ENCODE peak calls at places on chromosomes 1 and 21, in six cellular contexts. E, W, Z, I, L and N are unnamed samples.

GRCh38 chr1:173048629-173049326 is 2.0 kb downstream of the TNFSF18 start:
- DNase-seq in L (no peak), Z (no peak), I (peak), E (no peak), W (no peak), N (no peak)

GRCh38 chr1:54995835-54996234 is 2.9 kb upstream of the BSND start:
- DNase-seq in W (no peak), L (no peak), Z (no peak), I (no peak), E (no peak), N (no peak)

GRCh38 chr1:36919491-36920145 is 114.7 kb downstream of the GRIK3 start:
- DNase-seq in Z (no peak), I (no peak), W (no peak), E (no peak), L (no peak), N (no peak)

GRCh38 chr1:38898653-38899230 is 17.4 kb upstream of the GJA9 start:
- DNase-seq in L (no peak), W (no peak), E (no peak), I (peak), Z (no peak), N (no peak)

GRCh38 chr21:38816400-38816973 is 10.8 kb downstream of the ETS2 start:
- DNase-seq in E (no peak), Z (no peak), I (no peak), L (no peak), W (no peak), N (no peak)

GRCh38 chr1:1140673-1141072 is 24.8 kb upstream of the C1orf159 start:
- DNase-seq in Z (no peak), E (no peak), I (no peak), L (no peak), W (no peak), N (no peak)

GRCh38 chr1:157040802-157041201 is 4.7 kb downstream of the ARHGEF11 start:
- DNase-seq in I (peak), L (no peak), E (no peak), Z (no peak), W (no peak), N (no peak)

GRCh38 chr1:223142795-223143759 is at the start of gene TLR5:
- DNase-seq in E (peak), W (peak), I (peak), L (peak), Z (peak), N (peak)

GRCh38 chr21:29843818-29844217 is 96.0 kb downstream of the GRIK1 start:
- DNase-seq in L (no peak), I (no peak), W (no peak), E (no peak), Z (no peak), N (no peak)

GRCh38 chr1:23187637-23188036 is 19.0 kb upstream of the LUZP1 start:
- DNase-seq in Z (no peak), W (no peak), E (no peak), I (no peak), L (no peak), N (no peak)

GRCh38 chr1:236148471-236148847 is 6.1 kb downstream of the GPR137B start:
- DNase-seq in W (no peak), L (no peak), I (peak), E (no peak), Z (no peak), N (no peak)

GRCh38 chr1:39572379-39573096 is 4.1 kb downstream of the PABPC4 start:
- DNase-seq in I (no peak), W (no peak), E (no peak), Z (no peak), L (no peak), N (no peak)

GRCh38 chr1:199909137-199909536 is 118.4 kb upstream of the NR5A2 start:
- DNase-seq in I (no peak), W (no peak), L (no peak), E (no peak), Z (no peak), N (no peak)

GRCh38 chr21:35658242-35658641 is 402.1 kb downstream of the SETD4 start:
- DNase-seq in L (no peak), Z (no peak), I (peak), W (no peak), E (no peak), N (no peak)

GRCh38 chr1:51433269-51433971 is 85.6 kb downstream of the EPS15 start:
- DNase-seq in W (no peak), L (no peak), I (no peak), Z (no peak), E (no peak), N (no peak)

GRCh38 chr1:94527447-94528031 is 14.0 kb downstream of the F3 start:
- DNase-seq in W (no peak), I (no peak), E (no peak), L (no peak), Z (peak), N (no peak)

GRCh38 chr1:229570891-229571516 is 12.5 kb upstream of the ABCB10 start:
- DNase-seq in E (no peak), Z (no peak), W (no peak), L (no peak), I (no peak), N (no peak)

DNA sequence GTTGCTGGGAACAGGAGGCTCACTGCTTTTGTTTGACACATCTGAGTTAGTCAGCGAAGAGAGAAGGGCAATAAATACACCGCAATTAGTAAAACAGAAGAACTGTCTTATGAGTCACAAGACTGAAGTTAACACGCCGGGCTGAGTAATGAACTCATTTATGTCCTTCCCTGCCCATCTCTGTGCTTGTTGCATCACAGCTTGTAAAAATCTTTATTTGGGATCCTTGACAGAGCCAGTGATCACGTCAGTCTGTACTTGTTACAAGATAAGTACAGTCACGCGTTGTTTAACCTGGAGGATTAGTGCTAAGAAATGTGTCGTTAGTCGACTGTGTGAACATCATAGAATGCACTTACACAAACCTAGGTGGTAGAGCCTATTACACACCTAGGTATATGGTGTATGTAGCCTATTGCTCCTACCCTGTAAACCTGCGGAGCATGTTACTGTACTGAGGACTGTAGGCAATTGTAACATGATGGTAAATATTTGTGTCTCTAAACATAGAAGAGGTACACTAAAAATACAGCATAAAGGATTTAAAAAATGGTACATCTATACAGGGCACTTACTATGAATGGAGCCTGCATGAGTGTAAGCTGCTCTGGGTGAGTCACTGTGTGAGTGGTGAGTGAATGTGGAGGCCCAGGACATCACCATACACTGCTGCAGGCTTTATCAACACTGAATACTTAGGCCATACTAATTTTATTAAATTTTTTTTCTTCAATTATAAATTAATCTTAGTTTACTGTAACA is 272.2 kb downstream of the TNR start:
- DNase-seq in I (no peak), W (no peak), Z (no peak), E (no peak), L (no peak), N (no peak)
- TF ChIP-seq CTCF in I (no peak), W (no peak), Z (no peak), E (no peak), L (no peak), N (no peak)

GRCh38 chr21:16708431-16708830 is 804.4 kb upstream of the CXADR start:
- DNase-seq in I (peak), L (no peak), Z (no peak), E (no peak), W (no peak), N (no peak)
- TF ChIP-seq CTCF in I (no peak), L (no peak), Z (no peak), E (no peak), W (no peak), N (no peak)

GRCh38 chr1:29120955-29121485 is 2.7 kb downstream of the TMEM200B start:
- DNase-seq in I (peak), W (no peak), Z (peak), E (peak), L (peak), N (no peak)
- TF ChIP-seq CTCF in I (peak), W (peak), Z (peak), E (peak), L (peak), N (no peak)

GRCh38 chr21:16193758-16194606 is 464.2 kb downstream of the USP25 start:
- DNase-seq in Z (no peak), W (peak), E (peak), I (no peak), L (no peak), N (no peak)
- TF ChIP-seq CTCF in Z (peak), W (no peak), E (no peak), I (peak), L (no peak), N (no peak)

GRCh38 chr1:209876091-209876800 is 48.5 kb downstream of the UTP25 start:
- DNase-seq in I (no peak), L (no peak), E (no peak), W (no peak), Z (no peak), N (no peak)

GRCh38 chr1:209877109-209877764 is 49.5 kb downstream of the UTP25 start:
- DNase-seq in E (no peak), Z (no peak), W (no peak), I (no peak), L (no peak), N (no peak)

GRCh38 chr1:209879539-209879938 is 51.8 kb downstream of the UTP25 start:
- DNase-seq in L (no peak), Z (no peak), W (no peak), E (no peak), I (no peak), N (no peak)

GRCh38 chr1:209873067-209873810 is 45.5 kb downstream of the UTP25 start:
- DNase-seq in E (no peak), Z (no peak), W (no peak), I (no peak), L (no peak), N (no peak)

GRCh38 chr1:209875510-209875909 is 47.7 kb downstream of the UTP25 start:
- DNase-seq in E (peak), L (no peak), Z (no peak), W (peak), I (no peak), N (no peak)
- TF ChIP-seq CTCF in E (no peak), L (peak), Z (no peak), W (peak), I (peak), N (no peak)